ENCODE peak calls at places on chromosomes 7 and 10, in six cellular contexts. One of them, this sample, is unnamed.

GRCh38 chr10:34254596-34254995 is 560.5 kb downstream of the PARD3 start:
- DNase-seq in epithelial cell of esophagus: peak
- DNase-seq in SJSA1: peak
- DNase-seq in activated CD8-positive, alpha-beta memory T cell treated with anti-CD3 and anti-CD28 coated beads, Interleukin-2, amount 50 U/mL, for 48 hours: no peak
- DNase-seq in stimulated activated naive CD8-positive, alpha-beta T cell treated with anti-CD3 and anti-CD28 coated beads, Interleukin-15, Interleukin-2, amounts not matched to agents 100 U/mL and 50 U/mL, for 24 hours: peak
- DNase-seq in HEK293T: no peak
- DNase-seq in this sample: no peak

GRCh38 chr10:118107040-118107439 is 60.3 kb upstream of the RAB11FIP2 start:
- DNase-seq in SJSA1: no peak
- DNase-seq in activated CD8-positive, alpha-beta memory T cell treated with anti-CD3 and anti-CD28 coated beads, Interleukin-2, amount 50 U/mL, for 48 hours: no peak
- DNase-seq in stimulated activated naive CD8-positive, alpha-beta T cell treated with anti-CD3 and anti-CD28 coated beads, Interleukin-15, Interleukin-2, amounts not matched to agents 100 U/mL and 50 U/mL, for 24 hours: no peak
- DNase-seq in epithelial cell of esophagus: peak
- DNase-seq in HEK293T: no peak
- DNase-seq in this sample: no peak

GRCh38 chr7:101597941-101598340 is 31.2 kb downstream of the MYL10 start:
- DNase-seq in epithelial cell of esophagus: no peak
- DNase-seq in HEK293T: no peak
- DNase-seq in activated CD8-positive, alpha-beta memory T cell treated with anti-CD3 and anti-CD28 coated beads, Interleukin-2, amount 50 U/mL, for 48 hours: no peak
- DNase-seq in SJSA1: no peak
- DNase-seq in stimulated activated naive CD8-positive, alpha-beta T cell treated with anti-CD3 and anti-CD28 coated beads, Interleukin-15, Interleukin-2, amounts not matched to agents 100 U/mL and 50 U/mL, for 24 hours: no peak
- DNase-seq in this sample: no peak

GRCh38 chr7:111835066-111835465 is 272.8 kb upstream of the IMMP2L start:
- DNase-seq in HEK293T: no peak
- DNase-seq in SJSA1: no peak
- DNase-seq in activated CD8-positive, alpha-beta memory T cell treated with anti-CD3 and anti-CD28 coated beads, Interleukin-2, amount 50 U/mL, for 48 hours: no peak
- DNase-seq in epithelial cell of esophagus: peak
- DNase-seq in stimulated activated naive CD8-positive, alpha-beta T cell treated with anti-CD3 and anti-CD28 coated beads, Interleukin-15, Interleukin-2, amounts not matched to agents 100 U/mL and 50 U/mL, for 24 hours: no peak
- DNase-seq in this sample: peak

GRCh38 chr10:11610855-11611247 is 599 bp downstream of the USP6NL start:
- DNase-seq in stimulated activated naive CD8-positive, alpha-beta T cell treated with anti-CD3 and anti-CD28 coated beads, Interleukin-15, Interleukin-2, amounts not matched to agents 100 U/mL and 50 U/mL, for 24 hours: peak
- DNase-seq in epithelial cell of esophagus: peak
- DNase-seq in SJSA1: no peak
- DNase-seq in HEK293T: peak
- DNase-seq in activated CD8-positive, alpha-beta memory T cell treated with anti-CD3 and anti-CD28 coated beads, Interleukin-2, amount 50 U/mL, for 48 hours: peak
- DNase-seq in this sample: no peak

GRCh38 chr10:124601016-124601415 is 139.4 kb downstream of the LHPP start:
- DNase-seq in stimulated activated naive CD8-positive, alpha-beta T cell treated with anti-CD3 and anti-CD28 coated beads, Interleukin-15, Interleukin-2, amounts not matched to agents 100 U/mL and 50 U/mL, for 24 hours: no peak
- DNase-seq in SJSA1: no peak
- DNase-seq in activated CD8-positive, alpha-beta memory T cell treated with anti-CD3 and anti-CD28 coated beads, Interleukin-2, amount 50 U/mL, for 48 hours: no peak
- DNase-seq in epithelial cell of esophagus: no peak
- DNase-seq in HEK293T: no peak
- DNase-seq in this sample: no peak

GRCh38 chr10:74282151-74282852 is 131.3 kb downstream of the ADK start:
- DNase-seq in HEK293T: no peak
- DNase-seq in SJSA1: no peak
- DNase-seq in activated CD8-positive, alpha-beta memory T cell treated with anti-CD3 and anti-CD28 coated beads, Interleukin-2, amount 50 U/mL, for 48 hours: no peak
- DNase-seq in stimulated activated naive CD8-positive, alpha-beta T cell treated with anti-CD3 and anti-CD28 coated beads, Interleukin-15, Interleukin-2, amounts not matched to agents 100 U/mL and 50 U/mL, for 24 hours: no peak
- DNase-seq in epithelial cell of esophagus: peak
- DNase-seq in this sample: peak

GRCh38 chr7:51035696-51036095 is 253.0 kb upstream of the GRB10 start:
- DNase-seq in HEK293T: no peak
- DNase-seq in activated CD8-positive, alpha-beta memory T cell treated with anti-CD3 and anti-CD28 coated beads, Interleukin-2, amount 50 U/mL, for 48 hours: no peak
- DNase-seq in stimulated activated naive CD8-positive, alpha-beta T cell treated with anti-CD3 and anti-CD28 coated beads, Interleukin-15, Interleukin-2, amounts not matched to agents 100 U/mL and 50 U/mL, for 24 hours: no peak
- DNase-seq in SJSA1: peak
- DNase-seq in epithelial cell of esophagus: no peak
- DNase-seq in this sample: no peak

GRCh38 chr7:16348251-16348650 is 73.1 kb downstream of the CRPPA start:
- DNase-seq in stimulated activated naive CD8-positive, alpha-beta T cell treated with anti-CD3 and anti-CD28 coated beads, Interleukin-15, Interleukin-2, amounts not matched to agents 100 U/mL and 50 U/mL, for 24 hours: no peak
- DNase-seq in SJSA1: no peak
- DNase-seq in activated CD8-positive, alpha-beta memory T cell treated with anti-CD3 and anti-CD28 coated beads, Interleukin-2, amount 50 U/mL, for 48 hours: no peak
- DNase-seq in epithelial cell of esophagus: no peak
- DNase-seq in HEK293T: no peak
- DNase-seq in this sample: no peak

GRCh38 chr10:28367865-28368541 is 65.1 kb upstream of the MPP7 start:
- DNase-seq in stimulated activated naive CD8-positive, alpha-beta T cell treated with anti-CD3 and anti-CD28 coated beads, Interleukin-15, Interleukin-2, amounts not matched to agents 100 U/mL and 50 U/mL, for 24 hours: peak
- DNase-seq in SJSA1: no peak
- DNase-seq in HEK293T: no peak
- DNase-seq in epithelial cell of esophagus: peak
- DNase-seq in activated CD8-positive, alpha-beta memory T cell treated with anti-CD3 and anti-CD28 coated beads, Interleukin-2, amount 50 U/mL, for 48 hours: peak
- DNase-seq in this sample: no peak

GRCh38 chr10:5468262-5469106 is 30.9 kb downstream of the CALML5 start:
- DNase-seq in epithelial cell of esophagus: no peak
- DNase-seq in stimulated activated naive CD8-positive, alpha-beta T cell treated with anti-CD3 and anti-CD28 coated beads, Interleukin-15, Interleukin-2, amounts not matched to agents 100 U/mL and 50 U/mL, for 24 hours: no peak
- DNase-seq in SJSA1: no peak
- DNase-seq in HEK293T: no peak
- DNase-seq in activated CD8-positive, alpha-beta memory T cell treated with anti-CD3 and anti-CD28 coated beads, Interleukin-2, amount 50 U/mL, for 48 hours: no peak
- DNase-seq in this sample: no peak

GRCh38 chr10:88879754-88880286 is at the start of gene STAMBPL1:
- DNase-seq in HEK293T: no peak
- DNase-seq in epithelial cell of esophagus: no peak
- DNase-seq in SJSA1: no peak
- DNase-seq in activated CD8-positive, alpha-beta memory T cell treated with anti-CD3 and anti-CD28 coated beads, Interleukin-2, amount 50 U/mL, for 48 hours: no peak
- DNase-seq in stimulated activated naive CD8-positive, alpha-beta T cell treated with anti-CD3 and anti-CD28 coated beads, Interleukin-15, Interleukin-2, amounts not matched to agents 100 U/mL and 50 U/mL, for 24 hours: peak
- DNase-seq in this sample: no peak

GRCh38 chr10:109259293-109259692 is 664.0 kb downstream of the XPNPEP1 start:
- DNase-seq in epithelial cell of esophagus: no peak
- DNase-seq in activated CD8-positive, alpha-beta memory T cell treated with anti-CD3 and anti-CD28 coated beads, Interleukin-2, amount 50 U/mL, for 48 hours: no peak
- DNase-seq in HEK293T: no peak
- DNase-seq in SJSA1: no peak
- DNase-seq in stimulated activated naive CD8-positive, alpha-beta T cell treated with anti-CD3 and anti-CD28 coated beads, Interleukin-15, Interleukin-2, amounts not matched to agents 100 U/mL and 50 U/mL, for 24 hours: no peak
- DNase-seq in this sample: no peak

GRCh38 chr7:128879461-128879938 is 16.8 kb downstream of the ATP6V1F start:
- DNase-seq in activated CD8-positive, alpha-beta memory T cell treated with anti-CD3 and anti-CD28 coated beads, Interleukin-2, amount 50 U/mL, for 48 hours: no peak
- DNase-seq in epithelial cell of esophagus: no peak
- DNase-seq in HEK293T: no peak
- DNase-seq in SJSA1: no peak
- DNase-seq in stimulated activated naive CD8-positive, alpha-beta T cell treated with anti-CD3 and anti-CD28 coated beads, Interleukin-15, Interleukin-2, amounts not matched to agents 100 U/mL and 50 U/mL, for 24 hours: no peak
- DNase-seq in this sample: no peak

GRCh38 chr7:1854521-1855395 is 184.7 kb downstream of the ELFN1 start:
- DNase-seq in HEK293T: no peak
- DNase-seq in SJSA1: no peak
- DNase-seq in activated CD8-positive, alpha-beta memory T cell treated with anti-CD3 and anti-CD28 coated beads, Interleukin-2, amount 50 U/mL, for 48 hours: no peak
- DNase-seq in stimulated activated naive CD8-positive, alpha-beta T cell treated with anti-CD3 and anti-CD28 coated beads, Interleukin-15, Interleukin-2, amounts not matched to agents 100 U/mL and 50 U/mL, for 24 hours: peak
- DNase-seq in epithelial cell of esophagus: no peak
- DNase-seq in this sample: no peak

GRCh38 chr7:20560325-20561180 is 54.9 kb upstream of the ABCB5 start:
- DNase-seq in activated CD8-positive, alpha-beta memory T cell treated with anti-CD3 and anti-CD28 coated beads, Interleukin-2, amount 50 U/mL, for 48 hours: no peak
- DNase-seq in HEK293T: no peak
- DNase-seq in epithelial cell of esophagus: no peak
- DNase-seq in SJSA1: no peak
- DNase-seq in stimulated activated naive CD8-positive, alpha-beta T cell treated with anti-CD3 and anti-CD28 coated beads, Interleukin-15, Interleukin-2, amounts not matched to agents 100 U/mL and 50 U/mL, for 24 hours: no peak
- DNase-seq in this sample: no peak

GRCh38 chr7:56091591-56091990 is 1.2 kb downstream of the PHKG1 start:
- DNase-seq in activated CD8-positive, alpha-beta memory T cell treated with anti-CD3 and anti-CD28 coated beads, Interleukin-2, amount 50 U/mL, for 48 hours: no peak
- DNase-seq in stimulated activated naive CD8-positive, alpha-beta T cell treated with anti-CD3 and anti-CD28 coated beads, Interleukin-15, Interleukin-2, amounts not matched to agents 100 U/mL and 50 U/mL, for 24 hours: no peak
- DNase-seq in epithelial cell of esophagus: no peak
- DNase-seq in SJSA1: no peak
- DNase-seq in HEK293T: no peak
- DNase-seq in this sample: no peak

GRCh38 chr10:74909665-74910064 is 83.3 kb downstream of the KAT6B start:
- DNase-seq in activated CD8-positive, alpha-beta memory T cell treated with anti-CD3 and anti-CD28 coated beads, Interleukin-2, amount 50 U/mL, for 48 hours: no peak
- DNase-seq in epithelial cell of esophagus: no peak
- DNase-seq in stimulated activated naive CD8-positive, alpha-beta T cell treated with anti-CD3 and anti-CD28 coated beads, Interleukin-15, Interleukin-2, amounts not matched to agents 100 U/mL and 50 U/mL, for 24 hours: no peak
- DNase-seq in HEK293T: no peak
- DNase-seq in SJSA1: no peak
- DNase-seq in this sample: no peak

GRCh38 chr10:43774234-43774769 is 125.6 kb upstream of the ZNF32 start:
- DNase-seq in SJSA1: no peak
- DNase-seq in HEK293T: no peak
- DNase-seq in activated CD8-positive, alpha-beta memory T cell treated with anti-CD3 and anti-CD28 coated beads, Interleukin-2, amount 50 U/mL, for 48 hours: no peak
- DNase-seq in stimulated activated naive CD8-positive, alpha-beta T cell treated with anti-CD3 and anti-CD28 coated beads, Interleukin-15, Interleukin-2, amounts not matched to agents 100 U/mL and 50 U/mL, for 24 hours: no peak
- DNase-seq in epithelial cell of esophagus: no peak
- DNase-seq in this sample: no peak

GRCh38 chr7:2807846-2808772 is 36.0 kb downstream of the GNA12 start:
- DNase-seq in epithelial cell of esophagus: no peak
- DNase-seq in HEK293T: peak
- DNase-seq in SJSA1: no peak
- DNase-seq in stimulated activated naive CD8-positive, alpha-beta T cell treated with anti-CD3 and anti-CD28 coated beads, Interleukin-15, Interleukin-2, amounts not matched to agents 100 U/mL and 50 U/mL, for 24 hours: no peak
- DNase-seq in activated CD8-positive, alpha-beta memory T cell treated with anti-CD3 and anti-CD28 coated beads, Interleukin-2, amount 50 U/mL, for 48 hours: no peak
- DNase-seq in this sample: no peak

GRCh38 chr7:115249080-115249479 is 327.2 kb downstream of the MDFIC start:
- DNase-seq in activated CD8-positive, alpha-beta memory T cell treated with anti-CD3 and anti-CD28 coated beads, Interleukin-2, amount 50 U/mL, for 48 hours: no peak
- DNase-seq in stimulated activated naive CD8-positive, alpha-beta T cell treated with anti-CD3 and anti-CD28 coated beads, Interleukin-15, Interleukin-2, amounts not matched to agents 100 U/mL and 50 U/mL, for 24 hours: no peak
- DNase-seq in epithelial cell of esophagus: peak
- DNase-seq in SJSA1: no peak
- DNase-seq in HEK293T: no peak
- DNase-seq in this sample: no peak

GRCh38 chr7:157903715-157904114 is 566.9 kb downstream of the DNAJB6 start:
- DNase-seq in HEK293T: no peak
- DNase-seq in epithelial cell of esophagus: no peak
- DNase-seq in stimulated activated naive CD8-positive, alpha-beta T cell treated with anti-CD3 and anti-CD28 coated beads, Interleukin-15, Interleukin-2, amounts not matched to agents 100 U/mL and 50 U/mL, for 24 hours: no peak
- DNase-seq in activated CD8-positive, alpha-beta memory T cell treated with anti-CD3 and anti-CD28 coated beads, Interleukin-2, amount 50 U/mL, for 48 hours: no peak
- DNase-seq in SJSA1: no peak
- DNase-seq in this sample: no peak

GRCh38 chr7:776381-776780 is 49.3 kb upstream of the PRKAR1B start:
- DNase-seq in activated CD8-positive, alpha-beta memory T cell treated with anti-CD3 and anti-CD28 coated beads, Interleukin-2, amount 50 U/mL, for 48 hours: no peak
- DNase-seq in stimulated activated naive CD8-positive, alpha-beta T cell treated with anti-CD3 and anti-CD28 coated beads, Interleukin-15, Interleukin-2, amounts not matched to agents 100 U/mL and 50 U/mL, for 24 hours: no peak
- DNase-seq in epithelial cell of esophagus: no peak
- DNase-seq in HEK293T: no peak
- DNase-seq in SJSA1: no peak
- DNase-seq in this sample: no peak

GRCh38 chr10:24912214-24912613 is 40.2 kb downstream of the PRTFDC1 start:
- DNase-seq in stimulated activated naive CD8-positive, alpha-beta T cell treated with anti-CD3 and anti-CD28 coated beads, Interleukin-15, Interleukin-2, amounts not matched to agents 100 U/mL and 50 U/mL, for 24 hours: no peak
- DNase-seq in SJSA1: no peak
- DNase-seq in activated CD8-positive, alpha-beta memory T cell treated with anti-CD3 and anti-CD28 coated beads, Interleukin-2, amount 50 U/mL, for 48 hours: no peak
- DNase-seq in HEK293T: no peak
- DNase-seq in epithelial cell of esophagus: peak
- DNase-seq in this sample: no peak

GRCh38 chr10:125811251-125811650 is 11.8 kb downstream of the UROS start:
- DNase-seq in activated CD8-positive, alpha-beta memory T cell treated with anti-CD3 and anti-CD28 coated beads, Interleukin-2, amount 50 U/mL, for 48 hours: no peak
- DNase-seq in SJSA1: no peak
- DNase-seq in stimulated activated naive CD8-positive, alpha-beta T cell treated with anti-CD3 and anti-CD28 coated beads, Interleukin-15, Interleukin-2, amounts not matched to agents 100 U/mL and 50 U/mL, for 24 hours: no peak
- DNase-seq in epithelial cell of esophagus: no peak
- DNase-seq in HEK293T: peak
- DNase-seq in this sample: no peak

GRCh38 chr7:117728858-117729257 is 144.4 kb downstream of the CTTNBP2 start:
- DNase-seq in HEK293T: no peak
- DNase-seq in stimulated activated naive CD8-positive, alpha-beta T cell treated with anti-CD3 and anti-CD28 coated beads, Interleukin-15, Interleukin-2, amounts not matched to agents 100 U/mL and 50 U/mL, for 24 hours: no peak
- DNase-seq in activated CD8-positive, alpha-beta memory T cell treated with anti-CD3 and anti-CD28 coated beads, Interleukin-2, amount 50 U/mL, for 48 hours: no peak
- DNase-seq in SJSA1: no peak
- DNase-seq in epithelial cell of esophagus: no peak
- DNase-seq in this sample: no peak

GRCh38 chr7:70353310-70353947 is 755.2 kb downstream of the AUTS2 start:
- DNase-seq in activated CD8-positive, alpha-beta memory T cell treated with anti-CD3 and anti-CD28 coated beads, Interleukin-2, amount 50 U/mL, for 48 hours: no peak
- DNase-seq in SJSA1: no peak
- DNase-seq in stimulated activated naive CD8-positive, alpha-beta T cell treated with anti-CD3 and anti-CD28 coated beads, Interleukin-15, Interleukin-2, amounts not matched to agents 100 U/mL and 50 U/mL, for 24 hours: no peak
- DNase-seq in epithelial cell of esophagus: no peak
- DNase-seq in HEK293T: no peak
- DNase-seq in this sample: no peak

GRCh38 chr10:12350167-12350872 is 973 bp downstream of the CAMK1D start:
- DNase-seq in stimulated activated naive CD8-positive, alpha-beta T cell treated with anti-CD3 and anti-CD28 coated beads, Interleukin-15, Interleukin-2, amounts not matched to agents 100 U/mL and 50 U/mL, for 24 hours: peak
- DNase-seq in activated CD8-positive, alpha-beta memory T cell treated with anti-CD3 and anti-CD28 coated beads, Interleukin-2, amount 50 U/mL, for 48 hours: peak
- DNase-seq in HEK293T: peak
- DNase-seq in SJSA1: no peak
- DNase-seq in epithelial cell of esophagus: peak
- DNase-seq in this sample: peak

GRCh38 chr10:29157321-29157720 is 131.5 kb upstream of the LYZL1 start:
- DNase-seq in epithelial cell of esophagus: no peak
- DNase-seq in activated CD8-positive, alpha-beta memory T cell treated with anti-CD3 and anti-CD28 coated beads, Interleukin-2, amount 50 U/mL, for 48 hours: no peak
- DNase-seq in SJSA1: no peak
- DNase-seq in stimulated activated naive CD8-positive, alpha-beta T cell treated with anti-CD3 and anti-CD28 coated beads, Interleukin-15, Interleukin-2, amounts not matched to agents 100 U/mL and 50 U/mL, for 24 hours: no peak
- DNase-seq in HEK293T: no peak
- DNase-seq in this sample: no peak

GRCh38 chr10:129039406-129040345 is 427.4 kb upstream of the MGMT start:
- DNase-seq in stimulated activated naive CD8-positive, alpha-beta T cell treated with anti-CD3 and anti-CD28 coated beads, Interleukin-15, Interleukin-2, amounts not matched to agents 100 U/mL and 50 U/mL, for 24 hours: no peak
- DNase-seq in SJSA1: no peak
- DNase-seq in activated CD8-positive, alpha-beta memory T cell treated with anti-CD3 and anti-CD28 coated beads, Interleukin-2, amount 50 U/mL, for 48 hours: no peak
- DNase-seq in HEK293T: no peak
- DNase-seq in epithelial cell of esophagus: no peak
- DNase-seq in this sample: no peak

GRCh38 chr7:52639126-52639525 is 396.3 kb upstream of the POM121L12 start:
- DNase-seq in epithelial cell of esophagus: no peak
- DNase-seq in SJSA1: no peak
- DNase-seq in activated CD8-positive, alpha-beta memory T cell treated with anti-CD3 and anti-CD28 coated beads, Interleukin-2, amount 50 U/mL, for 48 hours: no peak
- DNase-seq in stimulated activated naive CD8-positive, alpha-beta T cell treated with anti-CD3 and anti-CD28 coated beads, Interleukin-15, Interleukin-2, amounts not matched to agents 100 U/mL and 50 U/mL, for 24 hours: no peak
- DNase-seq in HEK293T: no peak
- DNase-seq in this sample: no peak

GRCh38 chr7:101168412-101169049 is 3.2 kb upstream of the VGF start:
- DNase-seq in activated CD8-positive, alpha-beta memory T cell treated with anti-CD3 and anti-CD28 coated beads, Interleukin-2, amount 50 U/mL, for 48 hours: no peak
- DNase-seq in stimulated activated naive CD8-positive, alpha-beta T cell treated with anti-CD3 and anti-CD28 coated beads, Interleukin-15, Interleukin-2, amounts not matched to agents 100 U/mL and 50 U/mL, for 24 hours: peak
- DNase-seq in SJSA1: no peak
- DNase-seq in HEK293T: no peak
- DNase-seq in epithelial cell of esophagus: no peak
- DNase-seq in this sample: no peak